ENCODE peak calls at places on chromosome 14, in seven cellular contexts. I is ovary, D is IMR-90, U is left ventricle myocardium inferior, O is mucosa of descending colon, X is DND-41, G is mesendoderm. W is an unnamed sample.
A peak's percentile ranks its signal among the peaks of the same experiment; 100 is the strongest.

GRCh38 chr14:58488550-58488949 is 61.0 kb downstream of the KIAA0586 start:
- DNase-seq in I (no peak), D (peak; percentile 50), U (no peak), O (no peak), X (no peak), G (peak; percentile 37), W (no peak)

GRCh38 chr14:104880584-104881210 is 15.6 kb downstream of the CEP170B start:
- DNase-seq in I (no peak), D (no peak), U (peak; percentile 5), O (no peak), X (no peak), G (no peak), W (no peak)

GRCh38 chr14:38210168-38210567 is 2.5 kb downstream of the SSTR1 start:
- DNase-seq in I (no peak), D (peak; percentile 86), U (no peak), O (no peak), X (no peak), G (no peak), W (no peak)

GRCh38 chr14:32085182-32085844 is 8.2 kb downstream of the ARHGAP5 start:
- DNase-seq in I (no peak), D (no peak), U (no peak), O (no peak), X (no peak), G (peak; percentile 11), W (no peak)

GRCh38 chr14:68364823-68365222 is 428.0 kb downstream of the ZFP36L1 start:
- DNase-seq in I (no peak), D (no peak), U (no peak), O (no peak), X (no peak), G (peak; percentile 70), W (no peak)

GRCh38 chr14:103118019-103118662 is 5.1 kb upstream of the TNFAIP2 start:
- DNase-seq in I (peak; percentile 54), D (peak; percentile 35), U (peak; percentile 87), O (no peak), X (no peak), G (no peak), W (no peak)

GRCh38 chr14:52835122-52835903 is 43.9 kb upstream of the GNPNAT1 start:
- DNase-seq in I (no peak), D (peak; percentile 43), U (no peak), O (no peak), X (no peak), G (peak; percentile 97), W (peak; percentile 53)

GRCh38 chr14:72553656-72554055 is 340.2 kb downstream of the DPF3 start:
- DNase-seq in I (no peak), D (no peak), U (no peak), O (no peak), X (no peak), G (no peak), W (no peak)

GRCh38 chr14:99971929-99972747 is 93.1 kb upstream of the EVL start:
- DNase-seq in I (peak; percentile 22), D (peak; percentile 21), U (no peak), O (no peak), X (peak; percentile 52), G (no peak), W (peak; percentile 18)

GRCh38 chr14:63992858-63993257 is 140.1 kb downstream of the SYNE2 start:
- DNase-seq in I (no peak), D (no peak), U (no peak), O (no peak), X (no peak), G (no peak), W (no peak)

GRCh38 chr14:20652996-20653975 is 11.8 kb upstream of the OR6S1 start:
- DNase-seq in I (no peak), D (peak; percentile 67), U (no peak), O (no peak), X (no peak), G (peak; percentile 98), W (no peak)

GRCh38 chr14:53692451-53693330 is 263.9 kb downstream of the BMP4 start:
- DNase-seq in I (no peak), D (no peak), U (no peak), O (no peak), X (no peak), G (no peak), W (no peak)

GRCh38 chr14:71248204-71248603 is 340.9 kb downstream of the PCNX1 start:
- DNase-seq in I (no peak), D (peak; percentile 65), U (no peak), O (no peak), X (no peak), G (no peak), W (no peak)

GRCh38 chr14:68711551-68712437 is 81.1 kb downstream of the ZFP36L1 start:
- DNase-seq in I (no peak), D (no peak), U (no peak), O (no peak), X (no peak), G (no peak), W (peak; percentile 57)

GRCh38 chr14:51039285-51039684 is 55.6 kb downstream of the TRIM9 start:
- DNase-seq in I (no peak), D (no peak), U (no peak), O (no peak), X (no peak), G (no peak), W (no peak)

GRCh38 chr14:50354527-50354926 is 42.2 kb downstream of the CDKL1 start:
- DNase-seq in I (no peak), D (peak; percentile 51), U (no peak), O (no peak), X (no peak), G (no peak), W (no peak)

GRCh38 chr14:54901380-54902142 is 1.1 kb downstream of the GCH1 start:
- DNase-seq in I (no peak), D (no peak), U (no peak), O (no peak), X (peak; percentile 24), G (peak; percentile 19), W (no peak)

GRCh38 chr14:63478024-63478423 is 65.2 kb downstream of the PPP2R5E start:
- DNase-seq in I (no peak), D (no peak), U (no peak), O (no peak), X (peak; percentile 32), G (no peak), W (no peak)

GRCh38 chr14:29016050-29016900 is 249.7 kb downstream of the FOXG1 start:
- DNase-seq in I (no peak), D (peak; percentile 51), U (no peak), O (no peak), X (peak; percentile 35), G (peak; percentile 79), W (peak; percentile 78)

GRCh38 chr14:97100306-97100705 is 303.1 kb downstream of the VRK1 start:
- DNase-seq in I (no peak), D (no peak), U (no peak), O (no peak), X (no peak), G (peak; percentile 13), W (no peak)
- H3K4me3 ChIP-seq in I (no peak overlapping the region), D (no peak overlapping the region), U (no peak overlapping the region), O (no peak overlapping the region), X (no peak overlapping the region), G (no peak overlapping the region), W (no peak overlapping the region)

GRCh38 chr14:89267656-89268055 is 149.4 kb downstream of the FOXN3 start:
- DNase-seq in I (no peak), D (no peak), U (no peak), O (no peak), X (no peak), G (no peak), W (no peak)

GRCh38 chr14:89270439-89271227 is 146.4 kb downstream of the FOXN3 start:
- DNase-seq in I (no peak), D (no peak), U (no peak), O (peak; percentile 77), X (no peak), G (peak; percentile 26), W (no peak)

GRCh38 chr14:89267163-89267562 is 149.9 kb downstream of the FOXN3 start:
- DNase-seq in I (no peak), D (no peak), U (no peak), O (no peak), X (no peak), G (peak; percentile 49), W (no peak)

GRCh38 chr14:89268514-89268913 is 148.5 kb downstream of the FOXN3 start:
- DNase-seq in I (no peak), D (no peak), U (no peak), O (no peak), X (no peak), G (peak; percentile 14), W (no peak)

DNA sequence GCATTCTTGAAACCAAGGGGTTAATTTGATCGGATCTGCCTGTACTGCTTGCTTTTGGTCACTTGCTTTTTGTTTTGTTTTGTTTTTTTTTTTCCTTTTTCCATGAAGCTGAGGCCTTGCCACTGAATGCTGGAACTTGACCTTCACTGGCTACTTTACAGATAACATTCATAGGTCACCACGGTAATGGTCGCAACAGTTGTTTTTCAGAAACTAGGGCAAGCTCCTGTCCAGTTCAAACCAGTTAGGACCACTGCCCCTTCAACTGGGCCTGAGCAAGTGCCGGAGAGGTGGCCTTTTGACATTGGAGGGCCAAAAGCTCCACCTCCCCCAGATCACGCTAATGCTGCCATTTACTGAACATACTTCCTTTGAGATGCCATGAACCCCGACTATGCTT is 147.6 kb downstream of the FOXN3 start:
- DNase-seq in I (no peak), D (no peak), U (no peak), O (no peak), X (no peak), G (peak; percentile 11), W (no peak)
- H3K4me3 ChIP-seq in I (no peak overlapping the region), D (no peak overlapping the region), U (no peak overlapping the region), O (no peak overlapping the region), X (no peak overlapping the region), G (no peak overlapping the region), W (no peak overlapping the region)

GRCh38 chr14:101784631-101785030 is 23.1 kb downstream of the PPP2R5C start:
- DNase-seq in I (no peak), D (no peak), U (no peak), O (no peak), X (no peak), G (no peak), W (no peak)

GRCh38 chr14:101780390-101780789 is 18.9 kb downstream of the PPP2R5C start:
- DNase-seq in I (no peak), D (no peak), U (no peak), O (no peak), X (no peak), G (no peak), W (no peak)

GRCh38 chr14:101783260-101784016 is 21.9 kb downstream of the PPP2R5C start:
- DNase-seq in I (no peak), D (no peak), U (no peak), O (no peak), X (no peak), G (no peak), W (no peak)

GRCh38 chr14:101781240-101782061 is 19.9 kb downstream of the PPP2R5C start:
- DNase-seq in I (no peak), D (no peak), U (no peak), O (peak; percentile 56), X (no peak), G (peak; percentile 30), W (no peak)

GRCh38 chr14:101780887-101781239 is 19.4 kb downstream of the PPP2R5C start:
- DNase-seq in I (no peak), D (no peak), U (no peak), O (no peak), X (no peak), G (peak; percentile 65), W (no peak)
- H3K4me3 ChIP-seq in I (peak overlapping the region; percentile 48), D (no peak overlapping the region), U (peak overlapping the region; percentile 72), O (no peak overlapping the region), X (no peak overlapping the region), G (peak overlapping the region; percentile 18), W (peak overlapping the region; percentile 41)

DNA sequence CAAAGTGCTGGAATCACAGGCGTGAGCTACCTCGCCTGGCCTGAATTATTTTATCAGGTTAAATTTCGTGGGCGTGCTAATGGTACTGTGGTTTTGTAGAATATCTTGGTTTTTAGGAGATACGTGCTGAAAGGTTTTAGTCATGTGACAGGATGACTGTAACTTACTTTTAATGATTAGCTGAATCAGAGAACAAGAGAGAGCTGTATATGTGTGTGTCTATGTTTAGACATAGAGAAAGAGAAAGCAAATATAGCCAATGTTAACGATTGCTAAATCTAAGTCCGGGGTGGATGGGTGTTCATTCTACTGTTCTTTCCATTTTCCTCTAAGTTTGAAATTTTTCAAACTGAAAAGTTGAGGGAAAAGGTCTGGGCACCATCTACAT is 9.2 kb upstream of the PNMA1 start:
- DNase-seq in I (no peak), D (peak; percentile 42), U (no peak), O (no peak), X (no peak), G (no peak), W (no peak)
- H3K4me3 ChIP-seq in I (no peak overlapping the region), D (no peak overlapping the region), U (peak overlapping the region; percentile 32), O (no peak overlapping the region), X (no peak overlapping the region), G (no peak overlapping the region), W (no peak overlapping the region)

W was measured in WERI-Rb-1.